ENCODE peak calls at places on chromosome 15, in eight cellular contexts. One of them, this sample, is unnamed.
A peak's percentile ranks its signal among the peaks of the same experiment; 100 is the strongest.

GRCh38 chr15:100810831-100811230 is 68.8 kb upstream of the ALDH1A3 start:
- DNase-seq in IMR-90: no peak
- DNase-seq in CD8-positive, alpha-beta T cell: no peak
- DNase-seq in omental fat pad: no peak
- DNase-seq in uterus: no peak
- DNase-seq in GM23338: no peak
- DNase-seq in transverse colon: no peak
- DNase-seq in NB4: no peak
- DNase-seq in this sample: no peak

GRCh38 chr15:57680021-57680420 is 26.5 kb upstream of the POLR2M start:
- DNase-seq in CD8-positive, alpha-beta T cell: no peak
- DNase-seq in transverse colon: no peak
- DNase-seq in omental fat pad: no peak
- DNase-seq in GM23338: no peak
- DNase-seq in NB4: no peak
- DNase-seq in IMR-90: peak; percentile 51
- DNase-seq in uterus: no peak
- DNase-seq in this sample: no peak

GRCh38 chr15:37034835-37035234 is 65.5 kb downstream of the MEIS2 start:
- DNase-seq in omental fat pad: no peak
- DNase-seq in uterus: no peak
- DNase-seq in NB4: peak; percentile 24
- DNase-seq in IMR-90: no peak
- DNase-seq in transverse colon: no peak
- DNase-seq in CD8-positive, alpha-beta T cell: no peak
- DNase-seq in GM23338: no peak
- DNase-seq in this sample: no peak

GRCh38 chr15:45641374-45641778 is 6.5 kb downstream of the SQOR start:
- DNase-seq in omental fat pad: no peak
- DNase-seq in GM23338: no peak
- DNase-seq in uterus: peak; percentile 59
- DNase-seq in transverse colon: peak; percentile 73
- DNase-seq in CD8-positive, alpha-beta T cell: no peak
- DNase-seq in IMR-90: peak; percentile 96
- DNase-seq in NB4: peak; percentile 62
- DNase-seq in this sample: no peak

GRCh38 chr15:26537653-26538052 is 235.2 kb downstream of the GABRB3 start:
- DNase-seq in GM23338: no peak
- DNase-seq in IMR-90: no peak
- DNase-seq in transverse colon: no peak
- DNase-seq in uterus: no peak
- DNase-seq in CD8-positive, alpha-beta T cell: no peak
- DNase-seq in omental fat pad: no peak
- DNase-seq in NB4: no peak
- DNase-seq in this sample: no peak

GRCh38 chr15:31367730-31368344 is 41.2 kb downstream of the KLF13 start:
- DNase-seq in uterus: no peak
- DNase-seq in CD8-positive, alpha-beta T cell: no peak
- DNase-seq in IMR-90: no peak
- DNase-seq in transverse colon: peak; percentile 56
- DNase-seq in omental fat pad: no peak
- DNase-seq in NB4: peak; percentile 86
- DNase-seq in GM23338: no peak
- DNase-seq in this sample: no peak

GRCh38 chr15:67190326-67190725 is 64.1 kb downstream of the AAGAB start:
- DNase-seq in transverse colon: no peak
- DNase-seq in IMR-90: peak; percentile 0
- DNase-seq in GM23338: no peak
- DNase-seq in CD8-positive, alpha-beta T cell: no peak
- DNase-seq in NB4: no peak
- DNase-seq in uterus: no peak
- DNase-seq in omental fat pad: no peak
- DNase-seq in this sample: no peak

GRCh38 chr15:36965561-36966342 is 134.6 kb downstream of the MEIS2 start:
- DNase-seq in uterus: peak; percentile 34
- DNase-seq in CD8-positive, alpha-beta T cell: no peak
- DNase-seq in GM23338: no peak
- DNase-seq in NB4: no peak
- DNase-seq in IMR-90: no peak
- DNase-seq in omental fat pad: no peak
- DNase-seq in transverse colon: no peak
- DNase-seq in this sample: no peak

GRCh38 chr15:91965501-91966180 is 112.1 kb downstream of the SLCO3A1 start:
- DNase-seq in GM23338: no peak
- DNase-seq in IMR-90: peak; percentile 33
- DNase-seq in NB4: no peak
- DNase-seq in omental fat pad: no peak
- DNase-seq in CD8-positive, alpha-beta T cell: no peak
- DNase-seq in transverse colon: no peak
- DNase-seq in uterus: no peak
- DNase-seq in this sample: no peak

GRCh38 chr15:65386376-65386775 is 8.6 kb upstream of the IGDCC3 start:
- DNase-seq in CD8-positive, alpha-beta T cell: no peak
- DNase-seq in IMR-90: no peak
- DNase-seq in transverse colon: no peak
- DNase-seq in uterus: no peak
- DNase-seq in GM23338: no peak
- DNase-seq in NB4: no peak
- DNase-seq in omental fat pad: no peak
- DNase-seq in this sample: no peak

GRCh38 chr15:64636101-64636500 is 139.3 kb downstream of the RBPMS2 start:
- DNase-seq in transverse colon: no peak
- DNase-seq in uterus: no peak
- DNase-seq in NB4: no peak
- DNase-seq in omental fat pad: no peak
- DNase-seq in GM23338: no peak
- DNase-seq in IMR-90: no peak
- DNase-seq in CD8-positive, alpha-beta T cell: no peak
- DNase-seq in this sample: no peak

GRCh38 chr15:85458764-85459163 is 78.4 kb downstream of the AKAP13 start:
- DNase-seq in uterus: no peak
- DNase-seq in CD8-positive, alpha-beta T cell: no peak
- DNase-seq in NB4: no peak
- DNase-seq in IMR-90: no peak
- DNase-seq in transverse colon: no peak
- DNase-seq in GM23338: no peak
- DNase-seq in omental fat pad: no peak
- DNase-seq in this sample: no peak

GRCh38 chr15:27028836-27029482 is 58.0 kb downstream of the GABRG3 start:
- DNase-seq in omental fat pad: no peak
- DNase-seq in NB4: no peak
- DNase-seq in IMR-90: no peak
- DNase-seq in GM23338: no peak
- DNase-seq in transverse colon: no peak
- DNase-seq in uterus: no peak
- DNase-seq in CD8-positive, alpha-beta T cell: no peak
- DNase-seq in this sample: no peak

GRCh38 chr15:85623648-85624047 is 171.1 kb downstream of the KLHL25 start:
- DNase-seq in NB4: peak; percentile 26
- DNase-seq in transverse colon: no peak
- DNase-seq in IMR-90: peak; percentile 61
- DNase-seq in uterus: no peak
- DNase-seq in CD8-positive, alpha-beta T cell: no peak
- DNase-seq in GM23338: no peak
- DNase-seq in omental fat pad: no peak
- DNase-seq in this sample: no peak

GRCh38 chr15:81752974-81753373 is 292.8 kb downstream of the MEX3B start:
- DNase-seq in omental fat pad: no peak
- DNase-seq in GM23338: peak; percentile 44
- DNase-seq in NB4: no peak
- DNase-seq in CD8-positive, alpha-beta T cell: no peak
- DNase-seq in transverse colon: no peak
- DNase-seq in IMR-90: no peak
- DNase-seq in uterus: no peak
- DNase-seq in this sample: no peak

GRCh38 chr15:34607832-34608231 is 24.4 kb upstream of the GOLGA8B start:
- DNase-seq in CD8-positive, alpha-beta T cell: no peak
- DNase-seq in omental fat pad: no peak
- DNase-seq in GM23338: no peak
- DNase-seq in NB4: no peak
- DNase-seq in IMR-90: no peak
- DNase-seq in transverse colon: no peak
- DNase-seq in uterus: no peak
- DNase-seq in this sample: no peak

GRCh38 chr15:34608517-34608916 is 25.1 kb upstream of the GOLGA8B start:
- DNase-seq in omental fat pad: no peak
- DNase-seq in CD8-positive, alpha-beta T cell: no peak
- DNase-seq in transverse colon: no peak
- DNase-seq in uterus: no peak
- DNase-seq in GM23338: no peak
- DNase-seq in NB4: no peak
- DNase-seq in IMR-90: no peak
- DNase-seq in this sample: no peak

GRCh38 chr15:34609102-34609501 is 25.7 kb upstream of the GOLGA8B start:
- DNase-seq in CD8-positive, alpha-beta T cell: no peak
- DNase-seq in IMR-90: no peak
- DNase-seq in uterus: no peak
- DNase-seq in NB4: no peak
- DNase-seq in omental fat pad: no peak
- DNase-seq in transverse colon: no peak
- DNase-seq in GM23338: no peak
- DNase-seq in this sample: no peak

GRCh38 chr15:34609658-34610057 is 26.2 kb upstream of the GOLGA8B start:
- DNase-seq in CD8-positive, alpha-beta T cell: no peak
- DNase-seq in transverse colon: no peak
- DNase-seq in NB4: peak; percentile 60
- DNase-seq in omental fat pad: no peak
- DNase-seq in GM23338: no peak
- DNase-seq in uterus: no peak
- DNase-seq in IMR-90: no peak
- DNase-seq in this sample: no peak

DNA sequence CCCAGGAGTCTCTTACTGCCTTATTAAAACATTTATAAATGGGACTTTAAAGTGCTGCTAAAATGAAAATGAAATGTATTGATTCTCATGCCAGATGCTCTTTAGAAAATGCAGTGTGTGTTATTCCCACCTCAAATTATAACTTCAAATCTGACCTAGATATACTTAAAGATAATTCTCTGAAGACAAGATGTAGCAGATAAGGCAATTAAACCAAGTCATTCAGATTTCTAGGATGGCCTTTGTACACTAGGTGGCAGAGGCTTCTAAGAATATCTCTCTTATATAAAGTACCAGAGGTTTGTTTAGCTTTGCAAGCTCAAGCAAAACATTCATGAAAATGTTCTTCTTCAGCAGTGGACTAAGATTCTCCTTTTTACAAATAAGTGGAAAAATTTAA is 26.9 kb upstream of the GOLGA8B start:
- DNase-seq in GM23338: peak; percentile 52
- DNase-seq in transverse colon: no peak
- DNase-seq in omental fat pad: no peak
- DNase-seq in NB4: peak; percentile 33
- DNase-seq in IMR-90: peak; percentile 38
- DNase-seq in CD8-positive, alpha-beta T cell: no peak
- DNase-seq in uterus: no peak
- DNase-seq in this sample: no peak
- TF ChIP-seq CTCF in GM23338: peak; percentile 53
- TF ChIP-seq CTCF in transverse colon: no peak
- TF ChIP-seq CTCF in omental fat pad: no peak
- TF ChIP-seq CTCF in NB4: peak; percentile 19
- TF ChIP-seq CTCF in IMR-90: peak; percentile 48
- TF ChIP-seq CTCF in CD8-positive, alpha-beta T cell: no peak
- TF ChIP-seq CTCF in uterus: no peak
- TF ChIP-seq CTCF in this sample: peak; percentile 18

GRCh38 chr15:52783929-52784798 is 6.0 kb downstream of the ONECUT1 start:
- DNase-seq in CD8-positive, alpha-beta T cell: peak; percentile 37
- DNase-seq in NB4: no peak
- DNase-seq in GM23338: peak; percentile 87
- DNase-seq in transverse colon: no peak
- DNase-seq in uterus: no peak
- DNase-seq in omental fat pad: no peak
- DNase-seq in IMR-90: no peak
- DNase-seq in this sample: no peak
- TF ChIP-seq CTCF in CD8-positive, alpha-beta T cell: peak; percentile 33
- TF ChIP-seq CTCF in NB4: no peak
- TF ChIP-seq CTCF in GM23338: peak; percentile 97
- TF ChIP-seq CTCF in transverse colon: peak; percentile 43
- TF ChIP-seq CTCF in uterus: peak; percentile 31
- TF ChIP-seq CTCF in omental fat pad: no peak
- TF ChIP-seq CTCF in IMR-90: peak; percentile 20
- TF ChIP-seq CTCF in this sample: peak; percentile 86

DNA sequence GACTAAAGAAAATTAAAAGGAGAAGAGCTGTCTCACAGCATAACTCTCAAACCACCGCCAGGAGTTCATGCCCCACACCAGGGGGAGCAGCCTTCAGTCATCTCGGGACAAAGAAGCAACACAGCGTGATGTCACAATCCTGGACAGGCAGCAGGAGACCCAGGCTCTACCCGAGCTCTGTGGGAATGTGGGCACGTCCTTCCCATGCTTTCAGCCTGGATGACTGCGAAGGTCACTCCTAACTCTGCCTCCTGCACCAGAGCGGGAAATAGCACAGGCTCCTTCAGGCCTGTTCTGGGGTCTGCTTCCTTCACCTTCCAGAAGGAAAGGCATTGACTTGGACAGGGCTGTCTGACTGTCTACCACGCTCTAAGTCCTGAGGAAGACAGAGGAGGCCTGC is 31.3 kb downstream of the NOX5 start:
- DNase-seq in IMR-90: peak; percentile 37
- DNase-seq in uterus: no peak
- DNase-seq in NB4: peak; percentile 76
- DNase-seq in CD8-positive, alpha-beta T cell: no peak
- DNase-seq in GM23338: peak; percentile 22
- DNase-seq in omental fat pad: no peak
- DNase-seq in transverse colon: no peak
- DNase-seq in this sample: no peak
- TF ChIP-seq CTCF in IMR-90: peak; percentile 18
- TF ChIP-seq CTCF in uterus: no peak
- TF ChIP-seq CTCF in NB4: peak; percentile 36
- TF ChIP-seq CTCF in CD8-positive, alpha-beta T cell: no peak
- TF ChIP-seq CTCF in GM23338: no peak
- TF ChIP-seq CTCF in omental fat pad: no peak
- TF ChIP-seq CTCF in transverse colon: no peak
- TF ChIP-seq CTCF in this sample: peak; percentile 37

GRCh38 chr15:79299836-79300235 is 11.1 kb upstream of the TMED3 start:
- DNase-seq in IMR-90: no peak
- DNase-seq in CD8-positive, alpha-beta T cell: no peak
- DNase-seq in uterus: no peak
- DNase-seq in GM23338: no peak
- DNase-seq in omental fat pad: no peak
- DNase-seq in NB4: no peak
- DNase-seq in transverse colon: no peak
- DNase-seq in this sample: no peak

GRCh38 chr15:79294075-79294474 is 11.6 kb downstream of the ANKRD34C start:
- DNase-seq in omental fat pad: no peak
- DNase-seq in GM23338: peak; percentile 27
- DNase-seq in CD8-positive, alpha-beta T cell: no peak
- DNase-seq in transverse colon: no peak
- DNase-seq in NB4: no peak
- DNase-seq in uterus: no peak
- DNase-seq in IMR-90: no peak
- DNase-seq in this sample: no peak

GRCh38 chr15:79292011-79292410 is 9.5 kb downstream of the ANKRD34C start:
- DNase-seq in transverse colon: no peak
- DNase-seq in omental fat pad: no peak
- DNase-seq in GM23338: no peak
- DNase-seq in IMR-90: no peak
- DNase-seq in NB4: no peak
- DNase-seq in CD8-positive, alpha-beta T cell: no peak
- DNase-seq in uterus: no peak
- DNase-seq in this sample: no peak

GRCh38 chr15:79290642-79291275 is 8.2 kb downstream of the ANKRD34C start:
- DNase-seq in CD8-positive, alpha-beta T cell: no peak
- DNase-seq in NB4: no peak
- DNase-seq in omental fat pad: no peak
- DNase-seq in uterus: no peak
- DNase-seq in IMR-90: no peak
- DNase-seq in transverse colon: no peak
- DNase-seq in GM23338: no peak
- DNase-seq in this sample: no peak

GRCh38 chr15:79296583-79296982 is 14.1 kb downstream of the ANKRD34C start:
- DNase-seq in GM23338: peak; percentile 34
- DNase-seq in IMR-90: no peak
- DNase-seq in NB4: peak; percentile 18
- DNase-seq in omental fat pad: no peak
- DNase-seq in uterus: no peak
- DNase-seq in CD8-positive, alpha-beta T cell: no peak
- DNase-seq in transverse colon: no peak
- DNase-seq in this sample: no peak
- TF ChIP-seq CTCF in GM23338: peak; percentile 47
- TF ChIP-seq CTCF in IMR-90: no peak
- TF ChIP-seq CTCF in NB4: peak; percentile 34
- TF ChIP-seq CTCF in omental fat pad: no peak
- TF ChIP-seq CTCF in uterus: no peak
- TF ChIP-seq CTCF in CD8-positive, alpha-beta T cell: no peak
- TF ChIP-seq CTCF in transverse colon: no peak
- TF ChIP-seq CTCF in this sample: peak; percentile 21